ENCODE peak calls at places on chromosomes 4 and X, in five cellular contexts. A is transverse colon, U is IMR-90, R is stomach, I is uterus. O is an unnamed sample.

GRCh38 chr4:115234405-115235093 is 121.1 kb upstream of the NDST4 start:
- DNase-seq in A (no peak), U (no peak), R (no peak), I (no peak), O (no peak)

GRCh38 chr4:76251448-76252270 is at the start of gene FAM47E:
- DNase-seq in A (peak), U (peak), R (peak), I (peak), O (peak)

GRCh38 chrX:69158166-69159040 is 6.8 kb downstream of the PJA1 start:
- DNase-seq in A (peak), U (peak), R (peak), I (peak), O (peak)

GRCh38 chr4:38488891-38489861 is 174.8 kb upstream of the KLF3 start:
- DNase-seq in A (no peak), U (no peak), R (no peak), I (no peak), O (peak)

GRCh38 chrX:50456712-50457484 is 13.7 kb downstream of the DGKK start:
- DNase-seq in A (no peak), U (no peak), R (no peak), I (no peak), O (no peak)

GRCh38 chr4:121943941-121944340 is 7.9 kb downstream of the TRPC3 start:
- DNase-seq in A (no peak), U (no peak), R (no peak), I (no peak), O (no peak)

GRCh38 chrX:115949900-115950822 is 220.4 kb upstream of the AGTR2 start:
- DNase-seq in A (peak), U (no peak), R (peak), I (no peak), O (no peak)

GRCh38 chrX:47836164-47837072 is at the start of gene ZNF81:
- DNase-seq in A (peak), U (peak), R (peak), I (peak), O (peak)

GRCh38 chr4:23455482-23455881 is 434.4 kb downstream of the PPARGC1A start:
- DNase-seq in A (no peak), U (no peak), R (no peak), I (no peak), O (peak)

GRCh38 chrX:129238011-129238410 is 285.3 kb downstream of the SMARCA1 start:
- DNase-seq in A (no peak), U (no peak), R (no peak), I (no peak), O (no peak)

GRCh38 chr4:1638873-1639272 is 45.2 kb downstream of the FAM53A start:
- DNase-seq in A (no peak), U (no peak), R (no peak), I (no peak), O (no peak)

GRCh38 chr4:184766421-184766820 is 32.5 kb upstream of the CENPU start:
- DNase-seq in A (no peak), U (no peak), R (no peak), I (no peak), O (no peak)

GRCh38 chrX:71111141-71111843 is at the start of gene IL2RG:
- DNase-seq in A (peak), U (no peak), R (peak), I (no peak), O (no peak)

GRCh38 chr4:136319789-136320470 is 1212.4 kb downstream of the PCDH18 start:
- DNase-seq in A (no peak), U (peak), R (no peak), I (no peak), O (no peak)

GRCh38 chr4:4950891-4951290 is 68.4 kb downstream of the CYTL1 start:
- DNase-seq in A (no peak), U (no peak), R (no peak), I (no peak), O (no peak)

GRCh38 chrX:15864629-15865028 is 10.0 kb upstream of the AP1S2 start:
- DNase-seq in A (no peak), U (peak), R (no peak), I (no peak), O (no peak)

GRCh38 chr4:154603033-154603943 is 9.2 kb downstream of the FGG start:
- DNase-seq in A (no peak), U (no peak), R (no peak), I (no peak), O (no peak)
- TF ChIP-seq POLR2A in A (no peak), U (no peak), R (no peak), I (no peak), O (no peak)

GRCh38 chr4:27084685-27085356 is 224.2 kb downstream of the STIM2 start:
- DNase-seq in A (peak), U (peak), R (peak), I (no peak), O (peak)
- TF ChIP-seq CTCF in A (no peak), U (peak), R (no peak), I (no peak), O (no peak)

GRCh38 chr4:10169839-10170387 is 53.3 kb upstream of the WDR1 start:
- DNase-seq in A (no peak), U (no peak), R (no peak), I (no peak), O (no peak)
- H3K27ac ChIP-seq in A (no peak), U (no peak), R (no peak), I (no peak), O (no peak)

DNA sequence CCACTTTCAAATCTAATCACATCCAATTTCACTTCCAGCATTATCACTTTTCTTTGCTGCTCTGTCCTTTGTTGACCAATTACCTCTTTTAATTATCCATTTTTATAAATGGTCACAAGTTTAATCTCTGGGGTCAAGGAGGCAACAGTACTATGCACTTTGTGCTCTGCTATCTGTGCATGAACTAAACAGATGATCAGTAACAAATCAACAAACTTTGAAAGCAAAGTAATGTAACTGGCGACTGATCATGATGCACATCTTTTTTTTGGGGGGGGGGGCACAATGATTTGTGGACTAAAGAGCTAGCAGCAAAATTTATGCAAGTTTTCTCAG is 1.5 kb upstream of the SEC31A start:
- DNase-seq in A (no peak), U (no peak), R (no peak), I (no peak), O (no peak)
- TF ChIP-seq POLR2A in A (no peak), U (no peak), R (no peak), I (no peak), O (no peak)